ENCODE peak calls at places on chromosomes 7 and 10, in seven cellular contexts. One of them, this sample, is unnamed.

GRCh38 chr10:30705086-30705624 is 75.6 kb upstream of the LYZL2 start:
- ATAC-seq in activated CD4-positive, alpha-beta T cell treated with anti-CD3 and anti-CD28 coated beads for 36 hours: peak
- ATAC-seq in T-helper 17 cell: peak
- ATAC-seq in Right ventricle myocardium superior: no peak
- ATAC-seq in activated CD8-positive, alpha-beta T cell treated with anti-CD3 and anti-CD28 coated beads, Interleukin-2, amount 10 ng/mL, durations not matched to agents 7 days and 5 days: peak
- ATAC-seq in memory B cell: peak
- ATAC-seq in psoas muscle: no peak
- ATAC-seq in this sample: peak

GRCh38 chr7:35252584-35252983 is 1.3 kb downstream of the TBX20 start:
- ATAC-seq in activated CD4-positive, alpha-beta T cell treated with anti-CD3 and anti-CD28 coated beads for 36 hours: no peak
- ATAC-seq in T-helper 17 cell: no peak
- ATAC-seq in Right ventricle myocardium superior: no peak
- ATAC-seq in activated CD8-positive, alpha-beta T cell treated with anti-CD3 and anti-CD28 coated beads, Interleukin-2, amount 10 ng/mL, durations not matched to agents 7 days and 5 days: no peak
- ATAC-seq in memory B cell: no peak
- ATAC-seq in psoas muscle: no peak
- ATAC-seq in this sample: no peak

GRCh38 chr10:28704771-28705170 is 27.4 kb downstream of the BAMBI start:
- ATAC-seq in activated CD4-positive, alpha-beta T cell treated with anti-CD3 and anti-CD28 coated beads for 36 hours: no peak
- ATAC-seq in T-helper 17 cell: no peak
- ATAC-seq in Right ventricle myocardium superior: no peak
- ATAC-seq in activated CD8-positive, alpha-beta T cell treated with anti-CD3 and anti-CD28 coated beads, Interleukin-2, amount 10 ng/mL, durations not matched to agents 7 days and 5 days: no peak
- ATAC-seq in memory B cell: no peak
- ATAC-seq in psoas muscle: no peak
- ATAC-seq in this sample: no peak

GRCh38 chr7:71210220-71210619 is 78.3 kb downstream of the GALNT17 start:
- ATAC-seq in activated CD4-positive, alpha-beta T cell treated with anti-CD3 and anti-CD28 coated beads for 36 hours: no peak
- ATAC-seq in T-helper 17 cell: no peak
- ATAC-seq in Right ventricle myocardium superior: no peak
- ATAC-seq in activated CD8-positive, alpha-beta T cell treated with anti-CD3 and anti-CD28 coated beads, Interleukin-2, amount 10 ng/mL, durations not matched to agents 7 days and 5 days: no peak
- ATAC-seq in memory B cell: no peak
- ATAC-seq in psoas muscle: no peak
- ATAC-seq in this sample: no peak

GRCh38 chr7:98078197-98078870 is 28.3 kb upstream of the LMTK2 start:
- ATAC-seq in activated CD4-positive, alpha-beta T cell treated with anti-CD3 and anti-CD28 coated beads for 36 hours: no peak
- ATAC-seq in T-helper 17 cell: no peak
- ATAC-seq in Right ventricle myocardium superior: no peak
- ATAC-seq in activated CD8-positive, alpha-beta T cell treated with anti-CD3 and anti-CD28 coated beads, Interleukin-2, amount 10 ng/mL, durations not matched to agents 7 days and 5 days: no peak
- ATAC-seq in memory B cell: no peak
- ATAC-seq in psoas muscle: no peak
- ATAC-seq in this sample: no peak

GRCh38 chr7:16933296-16934248 is 51.8 kb upstream of the AGR3 start:
- ATAC-seq in activated CD4-positive, alpha-beta T cell treated with anti-CD3 and anti-CD28 coated beads for 36 hours: peak
- ATAC-seq in T-helper 17 cell: peak
- ATAC-seq in Right ventricle myocardium superior: peak
- ATAC-seq in activated CD8-positive, alpha-beta T cell treated with anti-CD3 and anti-CD28 coated beads, Interleukin-2, amount 10 ng/mL, durations not matched to agents 7 days and 5 days: peak
- ATAC-seq in memory B cell: peak
- ATAC-seq in psoas muscle: no peak
- ATAC-seq in this sample: no peak

GRCh38 chr10:97673736-97674525 is 13.1 kb downstream of the AVPI1 start:
- ATAC-seq in activated CD4-positive, alpha-beta T cell treated with anti-CD3 and anti-CD28 coated beads for 36 hours: peak
- ATAC-seq in T-helper 17 cell: no peak
- ATAC-seq in Right ventricle myocardium superior: no peak
- ATAC-seq in activated CD8-positive, alpha-beta T cell treated with anti-CD3 and anti-CD28 coated beads, Interleukin-2, amount 10 ng/mL, durations not matched to agents 7 days and 5 days: peak
- ATAC-seq in memory B cell: no peak
- ATAC-seq in psoas muscle: peak
- ATAC-seq in this sample: peak

GRCh38 chr7:155448632-155449007 is 9.3 kb upstream of the EN2 start:
- ATAC-seq in activated CD4-positive, alpha-beta T cell treated with anti-CD3 and anti-CD28 coated beads for 36 hours: no peak
- ATAC-seq in T-helper 17 cell: no peak
- ATAC-seq in Right ventricle myocardium superior: no peak
- ATAC-seq in activated CD8-positive, alpha-beta T cell treated with anti-CD3 and anti-CD28 coated beads, Interleukin-2, amount 10 ng/mL, durations not matched to agents 7 days and 5 days: no peak
- ATAC-seq in memory B cell: no peak
- ATAC-seq in psoas muscle: no peak
- ATAC-seq in this sample: peak

GRCh38 chr10:113153493-113154127 is 203.6 kb downstream of the TCF7L2 start:
- ATAC-seq in activated CD4-positive, alpha-beta T cell treated with anti-CD3 and anti-CD28 coated beads for 36 hours: no peak
- ATAC-seq in T-helper 17 cell: no peak
- ATAC-seq in Right ventricle myocardium superior: peak
- ATAC-seq in activated CD8-positive, alpha-beta T cell treated with anti-CD3 and anti-CD28 coated beads, Interleukin-2, amount 10 ng/mL, durations not matched to agents 7 days and 5 days: no peak
- ATAC-seq in memory B cell: no peak
- ATAC-seq in psoas muscle: no peak
- ATAC-seq in this sample: no peak

GRCh38 chr10:3526721-3527120 is 258.3 kb downstream of the KLF6 start:
- ATAC-seq in activated CD4-positive, alpha-beta T cell treated with anti-CD3 and anti-CD28 coated beads for 36 hours: no peak
- ATAC-seq in T-helper 17 cell: no peak
- ATAC-seq in Right ventricle myocardium superior: peak
- ATAC-seq in activated CD8-positive, alpha-beta T cell treated with anti-CD3 and anti-CD28 coated beads, Interleukin-2, amount 10 ng/mL, durations not matched to agents 7 days and 5 days: no peak
- ATAC-seq in memory B cell: no peak
- ATAC-seq in psoas muscle: peak
- ATAC-seq in this sample: no peak

GRCh38 chr7:113810108-113810748 is 108.6 kb downstream of the PPP1R3A start:
- ATAC-seq in activated CD4-positive, alpha-beta T cell treated with anti-CD3 and anti-CD28 coated beads for 36 hours: no peak
- ATAC-seq in T-helper 17 cell: no peak
- ATAC-seq in Right ventricle myocardium superior: no peak
- ATAC-seq in activated CD8-positive, alpha-beta T cell treated with anti-CD3 and anti-CD28 coated beads, Interleukin-2, amount 10 ng/mL, durations not matched to agents 7 days and 5 days: no peak
- ATAC-seq in memory B cell: no peak
- ATAC-seq in psoas muscle: no peak
- ATAC-seq in this sample: no peak

GRCh38 chr7:73613954-73614735 is 10.2 kb downstream of the MLXIPL start:
- ATAC-seq in activated CD4-positive, alpha-beta T cell treated with anti-CD3 and anti-CD28 coated beads for 36 hours: no peak
- ATAC-seq in T-helper 17 cell: no peak
- ATAC-seq in Right ventricle myocardium superior: no peak
- ATAC-seq in activated CD8-positive, alpha-beta T cell treated with anti-CD3 and anti-CD28 coated beads, Interleukin-2, amount 10 ng/mL, durations not matched to agents 7 days and 5 days: no peak
- ATAC-seq in memory B cell: no peak
- ATAC-seq in psoas muscle: no peak
- ATAC-seq in this sample: peak

GRCh38 chr7:151745090-151745638 is 131.8 kb downstream of the PRKAG2 start:
- ATAC-seq in activated CD4-positive, alpha-beta T cell treated with anti-CD3 and anti-CD28 coated beads for 36 hours: peak
- ATAC-seq in T-helper 17 cell: peak
- ATAC-seq in Right ventricle myocardium superior: peak
- ATAC-seq in activated CD8-positive, alpha-beta T cell treated with anti-CD3 and anti-CD28 coated beads, Interleukin-2, amount 10 ng/mL, durations not matched to agents 7 days and 5 days: no peak
- ATAC-seq in memory B cell: no peak
- ATAC-seq in psoas muscle: peak
- ATAC-seq in this sample: peak

GRCh38 chr10:71234970-71235681 is 22.8 kb downstream of the UNC5B start:
- ATAC-seq in activated CD4-positive, alpha-beta T cell treated with anti-CD3 and anti-CD28 coated beads for 36 hours: no peak
- ATAC-seq in T-helper 17 cell: no peak
- ATAC-seq in Right ventricle myocardium superior: peak
- ATAC-seq in activated CD8-positive, alpha-beta T cell treated with anti-CD3 and anti-CD28 coated beads, Interleukin-2, amount 10 ng/mL, durations not matched to agents 7 days and 5 days: no peak
- ATAC-seq in memory B cell: no peak
- ATAC-seq in psoas muscle: no peak
- ATAC-seq in this sample: no peak

GRCh38 chr7:111771638-111772037 is 209.3 kb upstream of the IMMP2L start:
- ATAC-seq in activated CD4-positive, alpha-beta T cell treated with anti-CD3 and anti-CD28 coated beads for 36 hours: no peak
- ATAC-seq in T-helper 17 cell: no peak
- ATAC-seq in Right ventricle myocardium superior: no peak
- ATAC-seq in activated CD8-positive, alpha-beta T cell treated with anti-CD3 and anti-CD28 coated beads, Interleukin-2, amount 10 ng/mL, durations not matched to agents 7 days and 5 days: no peak
- ATAC-seq in memory B cell: no peak
- ATAC-seq in psoas muscle: no peak
- ATAC-seq in this sample: no peak

GRCh38 chr7:140209866-140210609 is 33.3 kb upstream of the KDM7A start:
- ATAC-seq in activated CD4-positive, alpha-beta T cell treated with anti-CD3 and anti-CD28 coated beads for 36 hours: peak
- ATAC-seq in T-helper 17 cell: peak
- ATAC-seq in Right ventricle myocardium superior: peak
- ATAC-seq in activated CD8-positive, alpha-beta T cell treated with anti-CD3 and anti-CD28 coated beads, Interleukin-2, amount 10 ng/mL, durations not matched to agents 7 days and 5 days: peak
- ATAC-seq in memory B cell: peak
- ATAC-seq in psoas muscle: no peak
- ATAC-seq in this sample: no peak

GRCh38 chr10:44581996-44582395 is 197.1 kb upstream of the CXCL12 start:
- ATAC-seq in activated CD4-positive, alpha-beta T cell treated with anti-CD3 and anti-CD28 coated beads for 36 hours: no peak
- ATAC-seq in T-helper 17 cell: no peak
- ATAC-seq in Right ventricle myocardium superior: no peak
- ATAC-seq in activated CD8-positive, alpha-beta T cell treated with anti-CD3 and anti-CD28 coated beads, Interleukin-2, amount 10 ng/mL, durations not matched to agents 7 days and 5 days: no peak
- ATAC-seq in memory B cell: no peak
- ATAC-seq in psoas muscle: no peak
- ATAC-seq in this sample: no peak

GRCh38 chr7:98365863-98366561 is 34.9 kb downstream of the BAIAP2L1 start:
- ATAC-seq in activated CD4-positive, alpha-beta T cell treated with anti-CD3 and anti-CD28 coated beads for 36 hours: no peak
- ATAC-seq in T-helper 17 cell: no peak
- ATAC-seq in Right ventricle myocardium superior: peak
- ATAC-seq in activated CD8-positive, alpha-beta T cell treated with anti-CD3 and anti-CD28 coated beads, Interleukin-2, amount 10 ng/mL, durations not matched to agents 7 days and 5 days: no peak
- ATAC-seq in memory B cell: no peak
- ATAC-seq in psoas muscle: peak
- ATAC-seq in this sample: peak

GRCh38 chr7:123824754-123825067 is 20.3 kb upstream of the HYAL4 start:
- ATAC-seq in activated CD4-positive, alpha-beta T cell treated with anti-CD3 and anti-CD28 coated beads for 36 hours: peak
- ATAC-seq in T-helper 17 cell: no peak
- ATAC-seq in Right ventricle myocardium superior: no peak
- ATAC-seq in activated CD8-positive, alpha-beta T cell treated with anti-CD3 and anti-CD28 coated beads, Interleukin-2, amount 10 ng/mL, durations not matched to agents 7 days and 5 days: no peak
- ATAC-seq in memory B cell: no peak
- ATAC-seq in psoas muscle: no peak
- ATAC-seq in this sample: no peak

GRCh38 chr7:27661776-27662489 is 750 bp downstream of the HIBADH start:
- ATAC-seq in activated CD4-positive, alpha-beta T cell treated with anti-CD3 and anti-CD28 coated beads for 36 hours: peak
- ATAC-seq in T-helper 17 cell: no peak
- ATAC-seq in Right ventricle myocardium superior: peak
- ATAC-seq in activated CD8-positive, alpha-beta T cell treated with anti-CD3 and anti-CD28 coated beads, Interleukin-2, amount 10 ng/mL, durations not matched to agents 7 days and 5 days: no peak
- ATAC-seq in memory B cell: no peak
- ATAC-seq in psoas muscle: peak
- ATAC-seq in this sample: peak

GRCh38 chr7:108012499-108013430 is 9.8 kb upstream of the LAMB1 start:
- ATAC-seq in activated CD4-positive, alpha-beta T cell treated with anti-CD3 and anti-CD28 coated beads for 36 hours: no peak
- ATAC-seq in T-helper 17 cell: no peak
- ATAC-seq in Right ventricle myocardium superior: peak
- ATAC-seq in activated CD8-positive, alpha-beta T cell treated with anti-CD3 and anti-CD28 coated beads, Interleukin-2, amount 10 ng/mL, durations not matched to agents 7 days and 5 days: no peak
- ATAC-seq in memory B cell: no peak
- ATAC-seq in psoas muscle: no peak
- ATAC-seq in this sample: peak

GRCh38 chr7:40474790-40475680 is 340.2 kb downstream of the SUGCT start:
- ATAC-seq in activated CD4-positive, alpha-beta T cell treated with anti-CD3 and anti-CD28 coated beads for 36 hours: peak
- ATAC-seq in T-helper 17 cell: no peak
- ATAC-seq in Right ventricle myocardium superior: no peak
- ATAC-seq in activated CD8-positive, alpha-beta T cell treated with anti-CD3 and anti-CD28 coated beads, Interleukin-2, amount 10 ng/mL, durations not matched to agents 7 days and 5 days: peak
- ATAC-seq in memory B cell: no peak
- ATAC-seq in psoas muscle: no peak
- ATAC-seq in this sample: no peak

GRCh38 chr10:53130337-53130736 is 357.8 kb upstream of the MBL2 start:
- ATAC-seq in activated CD4-positive, alpha-beta T cell treated with anti-CD3 and anti-CD28 coated beads for 36 hours: no peak
- ATAC-seq in T-helper 17 cell: no peak
- ATAC-seq in Right ventricle myocardium superior: no peak
- ATAC-seq in activated CD8-positive, alpha-beta T cell treated with anti-CD3 and anti-CD28 coated beads, Interleukin-2, amount 10 ng/mL, durations not matched to agents 7 days and 5 days: no peak
- ATAC-seq in memory B cell: no peak
- ATAC-seq in psoas muscle: no peak
- ATAC-seq in this sample: no peak